ENCODE peak calls at places on chromosomes 1 and 21, in five cellular contexts. X, A, W, L and Z are unnamed samples.

GRCh38 chr1:15039017-15039648 is 114.4 kb upstream of the TMEM51 start:
- DNase-seq in X (no peak), A (no peak), L (no peak), W (no peak), Z (no peak)

GRCh38 chr1:65264197-65264929 is 45.0 kb upstream of the DNAJC6 start:
- DNase-seq in A (no peak), X (no peak), W (no peak), L (peak; percentile 36), Z (peak; percentile 80)

GRCh38 chr1:207085887-207086286 is 2.8 kb upstream of the C4BPB start:
- DNase-seq in L (no peak), W (no peak), A (no peak), X (no peak), Z (no peak)

GRCh38 chr21:45548711-45549491 is 6.7 kb upstream of the SLC19A1 start:
- DNase-seq in A (no peak), X (no peak), W (no peak), L (peak; percentile 1), Z (no peak)

GRCh38 chr1:10795305-10796021 is 983 bp downstream of the CASZ1 start:
- DNase-seq in X (no peak), W (no peak), A (no peak), L (peak; percentile 15), Z (no peak)

GRCh38 chr1:25256578-25257129 is 9.4 kb upstream of the RSRP1 start:
- DNase-seq in X (no peak), A (no peak), W (no peak), L (no peak), Z (no peak)

GRCh38 chr1:224067621-224068457 is 46.1 kb upstream of the FBXO28 start:
- DNase-seq in A (no peak), L (no peak), W (peak; percentile 71), X (no peak), Z (no peak)

GRCh38 chr1:160129046-160129445 is 13.5 kb downstream of the ATP1A2 start:
- DNase-seq in W (no peak), A (no peak), L (no peak), X (no peak), Z (no peak)

GRCh38 chr1:6082430-6082971 is 36.8 kb downstream of the KCNAB2 start:
- DNase-seq in A (no peak), W (no peak), X (no peak), L (no peak), Z (no peak)

GRCh38 chr1:53047737-53048344 is 14.2 kb upstream of the PODN start:
- DNase-seq in A (no peak), L (peak; percentile 33), W (peak; percentile 48), X (no peak), Z (no peak)

GRCh38 chr1:67058242-67058641 is 4.3 kb upstream of the SLC35D1 start:
- DNase-seq in L (no peak), A (no peak), W (no peak), X (no peak), Z (peak; percentile 19)

GRCh38 chr1:15702722-15703550 is 18.8 kb downstream of the PLEKHM2 start:
- DNase-seq in X (no peak), L (no peak), W (no peak), A (peak; percentile 59), Z (no peak)

GRCh38 chr1:228488818-228489674 is 1.9 kb downstream of the RNF187 start:
- DNase-seq in W (no peak), A (no peak), X (no peak), L (no peak), Z (no peak)

GRCh38 chr1:7300893-7301292 is 470.2 kb upstream of the VAMP3 start:
- DNase-seq in A (no peak), X (no peak), W (peak; percentile 18), L (no peak), Z (no peak)

GRCh38 chr1:112325504-112325903 is 70.5 kb upstream of the CTTNBP2NL start:
- DNase-seq in X (no peak), W (no peak), L (no peak), A (no peak), Z (no peak)

GRCh38 chr1:96364576-96364975 is 357.0 kb upstream of the PTBP2 start:
- DNase-seq in W (no peak), L (no peak), X (no peak), A (no peak), Z (no peak)

GRCh38 chr1:24932284-24932683 is 2.2 kb upstream of the RUNX3 start:
- DNase-seq in W (no peak), L (peak; percentile 82), X (peak; percentile 57), A (peak; percentile 61), Z (no peak)

GRCh38 chr21:25639922-25640670 is 1.0 kb downstream of the JAM2 start:
- DNase-seq in W (no peak), A (no peak), L (peak; percentile 26), X (no peak), Z (peak; percentile 47)

GRCh38 chr1:245748246-245748645 is 593.5 kb downstream of the KIF26B start:
- DNase-seq in X (no peak), W (no peak), A (no peak), L (no peak), Z (no peak)

GRCh38 chr1:212458817-212459216 is 26.1 kb downstream of the NENF start:
- DNase-seq in L (peak; percentile 61), X (no peak), A (no peak), W (no peak), Z (no peak)

GRCh38 chr1:92537333-92537884 is 50.7 kb upstream of the GFI1 start:
- DNase-seq in A (no peak), L (no peak), X (no peak), W (no peak), Z (no peak)

GRCh38 chr21:34728479-34728878 is 59.7 kb downstream of the CLIC6 start:
- DNase-seq in W (no peak), A (peak; percentile 81), L (no peak), X (no peak), Z (no peak)

GRCh38 chr1:151210830-151211229 is 12.5 kb downstream of the PIP5K1A start:
- DNase-seq in W (no peak), A (no peak), X (no peak), L (no peak), Z (no peak)

GRCh38 chr1:176206006-176206960 is 803 bp downstream of the COP1 start:
- DNase-seq in L (peak; percentile 63), A (peak; percentile 40), X (peak; percentile 31), W (no peak), Z (peak; percentile 12)

GRCh38 chr1:242524571-242525359 is at the start of gene PLD5:
- DNase-seq in L (peak; percentile 7), A (no peak), X (no peak), W (no peak), Z (peak; percentile 10)

GRCh38 chr1:228802386-228803221 is 67.3 kb downstream of the RHOU start:
- DNase-seq in X (no peak), L (no peak), A (no peak), W (no peak), Z (peak; percentile 56)

GRCh38 chr21:45478115-45478801 is 64.0 kb downstream of the SLC19A1 start:
- DNase-seq in X (peak; percentile 75), W (no peak), A (peak; percentile 75), L (peak; percentile 89), Z (peak; percentile 64)

GRCh38 chr1:30920827-30921226 is 12.3 kb upstream of the SDC3 start:
- DNase-seq in X (no peak), A (no peak), W (no peak), L (no peak), Z (no peak)

GRCh38 chr1:202692959-202693555 is 17.2 kb downstream of the SYT2 start:
- DNase-seq in L (peak; percentile 85), A (peak; percentile 66), W (no peak), X (peak; percentile 34), Z (peak; percentile 46)

GRCh38 chr1:233905416-233906051 is 1.1 kb downstream of the SLC35F3 start:
- DNase-seq in A (no peak), X (no peak), W (no peak), L (no peak), Z (no peak)